ENCODE peak calls at places on chromosomes 7 and 10, in four cellular contexts. I is T-helper 9 cell, A is Panc1, C is skeletal muscle cell. U is an unnamed sample.
A peak's percentile ranks its signal among the peaks of the same experiment; 100 is the strongest.

GRCh38 chr7:37102518-37103137 is 346.0 kb downstream of the ELMO1 start:
- DNase-seq in A (no peak), I (no peak), C (no peak), U (no peak)

GRCh38 chr7:55467047-55467593 is 102.0 kb downstream of the LANCL2 start:
- DNase-seq in C (no peak), A (no peak), I (no peak), U (no peak)

GRCh38 chr10:86665868-86666267 is 2.4 kb upstream of the LDB3 start:
- DNase-seq in I (no peak), C (no peak), A (no peak), U (no peak)

GRCh38 chr7:78959471-78959870 is 494.0 kb downstream of the MAGI2 start:
- DNase-seq in I (no peak), A (peak; percentile 86), C (no peak), U (no peak)

GRCh38 chr7:100007887-100008286 is 7.5 kb upstream of the ZKSCAN1 start:
- DNase-seq in A (no peak), C (no peak), I (no peak), U (no peak)

GRCh38 chr7:131587315-131587923 is 31.0 kb upstream of the PODXL start:
- DNase-seq in A (no peak), C (no peak), I (no peak), U (no peak)

GRCh38 chr7:151244156-151244870 is 4.2 kb downstream of the SMARCD3 start:
- DNase-seq in A (no peak), C (no peak), I (peak; percentile 54), U (peak; percentile 35)

GRCh38 chr10:17660921-17661320 is 17.0 kb downstream of the STAM start:
- DNase-seq in C (no peak), I (no peak), A (no peak), U (no peak)

GRCh38 chr7:28083159-28083997 is 97.2 kb downstream of the JAZF1 start:
- DNase-seq in A (no peak), C (peak; percentile 79), I (no peak), U (no peak)

GRCh38 chr7:1137517-1138167 is 22.4 kb downstream of the ZFAND2A start:
- DNase-seq in A (no peak), I (no peak), C (no peak), U (no peak)

GRCh38 chr10:12394236-12395033 is 45.1 kb downstream of the CAMK1D start:
- DNase-seq in A (no peak), C (no peak), I (no peak), U (peak; percentile 34)

GRCh38 chr7:136938476-136938875 is 70.0 kb downstream of the CHRM2 start:
- DNase-seq in I (no peak), C (no peak), A (no peak), U (no peak)

GRCh38 chr7:131897016-131897789 is 340.8 kb upstream of the PODXL start:
- DNase-seq in I (no peak), C (peak; percentile 12), A (no peak), U (peak; percentile 95)

GRCh38 chr7:112770051-112770450 is 20.1 kb downstream of the TMEM168 start:
- DNase-seq in A (no peak), C (no peak), I (no peak), U (no peak)

GRCh38 chr10:75263806-75264205 is 28.0 kb upstream of the COMTD1 start:
- DNase-seq in I (no peak), A (no peak), C (no peak), U (no peak)

U was measured in astrocyte of the spinal cord.